ENCODE peak calls at places on chromosomes 6 and 20, in four cellular contexts. N is DND-41, M is GM10248, R is BE2C. F is an unnamed sample.

GRCh38 chr6:114108119-114109002 is 137.4 kb upstream of the HDAC2 start:
- DNase-seq in N (peak), M (peak), R (peak), F (peak)

GRCh38 chr6:149054559-149055194 is 262.8 kb upstream of the TAB2 start:
- DNase-seq in N (no peak), M (no peak), R (no peak), F (no peak)

GRCh38 chr6:1622851-1623768 is 13.4 kb downstream of the FOXC1 start:
- DNase-seq in N (no peak), M (no peak), R (no peak), F (no peak)

GRCh38 chr20:23143986-23144695 is 58.0 kb upstream of the CD93 start:
- DNase-seq in N (no peak), M (no peak), R (no peak), F (no peak)

GRCh38 chr6:85255661-85256060 is 194.2 kb upstream of the NT5E start:
- DNase-seq in N (no peak), M (no peak), R (no peak), F (no peak)

GRCh38 chr20:45358282-45359068 is 4.5 kb upstream of the SYS1 start:
- DNase-seq in N (no peak), M (no peak), R (no peak), F (no peak)

GRCh38 chr6:4603291-4603690 is 172.9 kb upstream of the CDYL start:
- DNase-seq in N (no peak), M (no peak), R (no peak), F (no peak)

GRCh38 chr6:34791842-34792604 is at the start of gene BLTP3A:
- DNase-seq in N (peak), M (peak), R (peak), F (peak)

GRCh38 chr20:1912056-1912455 is 16.8 kb downstream of the SIRPA start:
- DNase-seq in N (no peak), M (no peak), R (no peak), F (no peak)

GRCh38 chr20:34165246-34165645 is 53.2 kb upstream of the EIF2S2 start:
- DNase-seq in N (no peak), M (no peak), R (no peak), F (no peak)

GRCh38 chr6:4613381-4613780 is 162.8 kb upstream of the CDYL start:
- DNase-seq in N (no peak), M (no peak), R (no peak), F (no peak)

GRCh38 chr6:108666656-108667260 is 106.0 kb downstream of the FOXO3 start:
- DNase-seq in N (no peak), M (no peak), R (no peak), F (no peak)

GRCh38 chr6:551405-551804 is 105.5 kb downstream of the HUS1B start:
- DNase-seq in N (no peak), M (peak), R (peak), F (peak)

GRCh38 chr6:169669147-169669546 is 32.7 kb downstream of the WDR27 start:
- DNase-seq in N (no peak), M (no peak), R (no peak), F (no peak)

GRCh38 chr20:23078994-23079364 is 7.1 kb downstream of the CD93 start:
- DNase-seq in N (no peak), M (no peak), R (no peak), F (no peak)

GRCh38 chr20:4835244-4836177 is 113.8 kb downstream of the PRND start:
- DNase-seq in N (no peak), M (no peak), R (no peak), F (no peak)

GRCh38 chr6:75932067-75932466 is 140.4 kb downstream of the IMPG1 start:
- DNase-seq in N (peak), M (peak), R (peak), F (peak)

GRCh38 chr20:47576516-47577033 is 74.9 kb downstream of the NCOA3 start:
- DNase-seq in N (no peak), M (peak), R (peak), F (peak)

GRCh38 chr6:156283091-156283490 is 494.1 kb upstream of the ARID1B start:
- DNase-seq in N (no peak), M (no peak), R (peak), F (no peak)
- TF ChIP-seq CTCF in N (no peak), M (no peak), R (peak), F (no peak)

GRCh38 chr20:35660122-35660937 is 4.4 kb downstream of the CPNE1 start:
- DNase-seq in N (peak), M (no peak), R (no peak), F (peak)
- TF ChIP-seq CTCF in N (no peak), M (no peak), R (no peak), F (no peak)

GRCh38 chr6:2697291-2697690 is 53.4 kb downstream of the MYLK4 start:
- DNase-seq in N (no peak), M (no peak), R (no peak), F (no peak)
- TF ChIP-seq CTCF in N (peak), M (no peak), R (peak), F (no peak)

DNA sequence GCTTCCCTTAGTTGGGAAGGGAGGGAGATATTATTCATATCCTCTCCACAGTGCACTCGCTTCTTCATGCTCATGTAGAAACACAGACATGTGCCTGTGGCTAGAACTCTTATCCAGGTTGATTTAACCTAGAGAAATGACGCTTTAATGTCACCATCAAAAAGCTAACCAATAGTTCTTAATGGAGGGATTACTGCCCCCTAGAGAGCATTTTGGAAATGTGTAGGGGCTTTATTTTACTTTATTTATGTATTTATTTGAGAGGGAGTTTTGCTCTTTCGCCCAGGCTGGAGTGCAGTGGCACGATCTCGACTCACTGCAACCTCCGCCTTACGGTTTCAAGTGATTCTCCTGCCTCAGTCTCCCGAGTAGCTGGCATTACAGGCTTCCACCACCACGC is 229.6 kb downstream of the SOD2 start:
- DNase-seq in N (no peak), M (no peak), R (no peak), F (no peak)
- TF ChIP-seq CTCF in N (peak), M (no peak), R (peak), F (no peak)

GRCh38 chr20:49832632-49833327 is 20.2 kb downstream of the SLC9A8 start:
- DNase-seq in N (no peak), M (no peak), R (no peak), F (no peak)
- TF ChIP-seq CTCF in N (no peak), M (no peak), R (no peak), F (no peak)

DNA sequence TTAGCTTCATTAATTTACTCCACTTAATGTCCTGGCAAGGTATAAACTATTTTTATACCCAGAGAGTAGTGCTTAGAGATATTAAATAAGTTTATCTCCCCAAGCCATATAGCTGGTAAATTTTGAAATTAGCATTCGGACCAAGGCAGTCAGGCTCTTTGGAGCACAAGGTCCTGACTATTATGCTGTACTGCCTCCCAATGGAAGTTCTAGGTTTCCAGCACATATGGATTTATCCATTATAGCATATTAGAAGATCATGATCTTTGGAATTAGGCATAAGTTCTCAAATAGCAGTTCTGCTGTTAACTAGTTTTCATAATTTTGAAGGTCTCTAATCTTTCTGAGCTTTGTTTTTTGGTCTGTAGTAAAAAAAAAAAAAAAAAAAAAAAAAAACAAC is 835.3 kb upstream of the EPHA7 start:
- DNase-seq in N (no peak), M (no peak), R (no peak), F (no peak)
- TF ChIP-seq CTCF in N (no peak), M (peak), R (peak), F (no peak)

DNA sequence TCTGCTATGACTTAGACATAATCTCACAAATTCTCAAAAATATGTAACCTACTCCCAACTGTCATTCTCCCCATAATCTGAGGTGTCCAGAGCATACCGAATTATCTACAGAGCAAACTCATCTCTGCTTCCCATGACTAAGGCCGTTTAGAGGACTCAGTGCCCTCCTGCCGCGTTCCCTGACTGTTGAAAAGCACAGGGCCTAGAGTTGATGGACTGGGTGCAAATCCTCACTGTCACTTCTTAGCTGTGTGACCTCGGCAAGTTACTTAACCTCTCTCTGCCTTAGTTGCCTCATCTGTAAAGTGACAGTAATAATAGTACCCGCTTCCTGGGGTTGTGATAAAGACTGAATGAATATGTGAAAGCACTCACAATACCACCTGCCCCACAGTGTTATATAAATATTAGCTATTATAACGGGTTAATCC is 4.7 kb upstream of the TUBB2A start:
- DNase-seq in N (no peak), M (no peak), R (no peak), F (no peak)
- TF ChIP-seq CTCF in N (no peak), M (no peak), R (no peak), F (no peak)

GRCh38 chr20:57619053-57619831 is 984 bp downstream of the ZBP1 start:
- DNase-seq in N (peak), M (peak), R (no peak), F (peak)
- TF ChIP-seq CTCF in N (peak), M (no peak), R (no peak), F (no peak)

DNA sequence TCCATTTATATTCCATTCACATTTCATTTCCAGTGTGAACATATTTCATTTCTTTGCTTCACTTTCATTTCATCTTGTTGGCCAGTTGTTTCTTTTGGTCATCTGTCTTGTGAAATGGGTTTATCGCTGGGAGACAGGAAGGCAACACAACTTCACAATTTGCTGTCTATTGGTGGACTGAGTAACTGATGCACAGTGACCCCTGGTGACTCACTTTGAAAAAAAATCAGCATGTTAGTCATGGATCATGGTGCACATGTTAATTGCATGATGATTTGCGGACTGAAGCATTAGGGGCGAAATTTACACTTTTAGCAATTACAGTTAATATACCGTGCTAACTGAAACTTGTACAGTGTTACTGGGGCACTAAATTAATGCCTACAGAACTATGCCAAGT is 37.1 kb downstream of the SLC24A3 start:
- DNase-seq in N (no peak), M (no peak), R (no peak), F (no peak)
- TF ChIP-seq CTCF in N (no peak), M (peak), R (peak), F (no peak)

GRCh38 chr20:32577023-32577422 is 8.1 kb downstream of the NOL4L start:
- DNase-seq in N (no peak), M (no peak), R (no peak), F (no peak)
- TF ChIP-seq CTCF in N (no peak), M (no peak), R (peak), F (no peak)

F was measured in activated CD8-positive, alpha-beta T cell treated with anti-CD3 and anti-CD28 coated beads for 36 hours.